ENCODE peak calls at places on chromosome 9, in six cellular contexts. J is AG10803, D is coronary artery, G is EH, E is upper lobe of right lung, Q is astrocyte of the spinal cord. T is an unnamed sample.

GRCh38 chr9:77770340-77770739 is 122.2 kb upstream of the GNA14 start:
- DNase-seq in J (no peak), D (no peak), G (peak), E (no peak), Q (no peak), T (no peak)

GRCh38 chr9:119905706-119906105 is 536.5 kb upstream of the BRINP1 start:
- DNase-seq in J (no peak), D (no peak), G (no peak), E (no peak), Q (no peak), T (peak)

GRCh38 chr9:77177894-77178794 is 810 bp downstream of the VPS13A start:
- DNase-seq in J (peak), D (peak), G (peak), E (peak), Q (peak), T (peak)

GRCh38 chr9:128149951-128150593 is 819 bp downstream of the LCN2 start:
- DNase-seq in J (no peak), D (no peak), G (no peak), E (no peak), Q (no peak), T (no peak)

GRCh38 chr9:127960410-127961165 is 20.2 kb downstream of the EEIG1 start:
- DNase-seq in J (no peak), D (no peak), G (no peak), E (no peak), Q (no peak), T (no peak)

GRCh38 chr9:98708933-98709911 is at the start of gene GABBR2:
- DNase-seq in J (peak), D (no peak), G (no peak), E (no peak), Q (no peak), T (peak)

GRCh38 chr9:131610231-131610761 is 65.0 kb downstream of the PRRT1B start:
- DNase-seq in J (peak), D (no peak), G (peak), E (no peak), Q (peak), T (peak)

GRCh38 chr9:114047717-114048116 is 30.4 kb downstream of the AMBP start:
- DNase-seq in J (peak), D (peak), G (peak), E (no peak), Q (no peak), T (peak)

GRCh38 chr9:117034862-117035261 is 347.8 kb downstream of the TRIM32 start:
- DNase-seq in J (no peak), D (no peak), G (peak), E (no peak), Q (no peak), T (peak)

GRCh38 chr9:32581512-32582143 is 8.7 kb upstream of the NDUFB6 start:
- DNase-seq in J (peak), D (no peak), G (peak), E (no peak), Q (peak), T (peak)

GRCh38 chr9:78745996-78746395 is 449.1 kb downstream of the PSAT1 start:
- DNase-seq in J (no peak), D (no peak), G (peak), E (no peak), Q (no peak), T (peak)

GRCh38 chr9:14344846-14345585 is 31.1 kb upstream of the NFIB start:
- DNase-seq in J (no peak), D (no peak), G (no peak), E (no peak), Q (no peak), T (no peak)

GRCh38 chr9:133715866-133716563 is 22.1 kb downstream of the SARDH start:
- DNase-seq in J (no peak), D (no peak), G (peak), E (peak), Q (no peak), T (no peak)

GRCh38 chr9:98226516-98226915 is 28.9 kb downstream of the TBC1D2 start:
- DNase-seq in J (peak), D (no peak), G (peak), E (no peak), Q (no peak), T (peak)

GRCh38 chr9:19485193-19485592 is 76.4 kb downstream of the ACER2 start:
- DNase-seq in J (no peak), D (peak), G (no peak), E (no peak), Q (no peak), T (no peak)

GRCh38 chr9:16367605-16368424 is 502.7 kb downstream of the BNC2 start:
- DNase-seq in J (peak), D (no peak), G (peak), E (no peak), Q (peak), T (peak)

GRCh38 chr9:133306242-133307194 is 29.5 kb downstream of the SURF6 start:
- DNase-seq in J (peak), D (no peak), G (no peak), E (no peak), Q (peak), T (no peak)

GRCh38 chr9:116157436-116158138 is 4.0 kb downstream of the PAPPA start:
- DNase-seq in J (peak), D (no peak), G (peak), E (no peak), Q (peak), T (peak)

GRCh38 chr9:130445268-130445983 is 665 bp downstream of the ASS1 start:
- DNase-seq in J (peak), D (peak), G (peak), E (peak), Q (peak), T (peak)

GRCh38 chr9:108049026-108049591 is 559.5 kb upstream of the KLF4 start:
- DNase-seq in J (peak), D (no peak), G (peak), E (no peak), Q (peak), T (peak)

GRCh38 chr9:90433398-90433890 is 209.2 kb downstream of the DIRAS2 start:
- DNase-seq in J (peak), D (no peak), G (peak), E (peak), Q (peak), T (no peak)

GRCh38 chr9:12801663-12802062 is 26.8 kb downstream of the LURAP1L start:
- DNase-seq in J (no peak), D (no peak), G (peak), E (no peak), Q (no peak), T (no peak)

GRCh38 chr9:32550046-32550608 is 2.0 kb upstream of the SMIM27 start:
- DNase-seq in J (peak), D (no peak), G (peak), E (no peak), Q (peak), T (peak)

GRCh38 chr9:133111461-133112360 is 9.3 kb downstream of the RALGDS start:
- DNase-seq in J (no peak), D (no peak), G (peak), E (peak), Q (no peak), T (no peak)

GRCh38 chr9:27865031-27865438 is 291.8 kb upstream of the C9orf72 start:
- DNase-seq in J (peak), D (no peak), G (no peak), E (no peak), Q (peak), T (peak)

GRCh38 chr9:33229359-33230120 is 10.4 kb upstream of the SPINK4 start:
- DNase-seq in J (no peak), D (no peak), G (no peak), E (peak), Q (no peak), T (no peak)

GRCh38 chr9:133954862-133955529 is 37.1 kb downstream of the VAV2 start:
- DNase-seq in J (no peak), D (no peak), G (no peak), E (no peak), Q (no peak), T (no peak)

GRCh38 chr9:5043381-5043780 is 58.3 kb downstream of the JAK2 start:
- DNase-seq in J (no peak), D (no peak), G (peak), E (no peak), Q (no peak), T (no peak)

GRCh38 chr9:81266086-81266485 is 423.3 kb downstream of the TLE1 start:
- DNase-seq in J (no peak), D (no peak), G (no peak), E (no peak), Q (peak), T (no peak)

GRCh38 chr9:22052376-22052945 is 43.4 kb upstream of the CDKN2B start:
- DNase-seq in J (peak), D (no peak), G (peak), E (no peak), Q (peak), T (peak)

GRCh38 chr9:137054932-137055384 is 1.1 kb upstream of the ENTPD2 start:
- DNase-seq in J (no peak), D (no peak), G (no peak), E (no peak), Q (no peak), T (no peak)